ENCODE peak calls at places on chromosome 11, in eight cellular contexts. J, U, K, F, Z, P, S and Q are unnamed samples. For H3K27me3, the result is how much of the 10 kb centered on the place peaks cover.

GRCh38 chr11:61851900-61852295 is 23.8 kb downstream of the FADS2 start:
- DNase-seq in P (no peak), J (no peak), K (no peak), S (no peak), F (no peak), Z (no peak), U (no peak), Q (no peak)

GRCh38 chr11:70643642-70644041 is 245.3 kb downstream of the CTTN start:
- DNase-seq in P (no peak), J (no peak), F (no peak), K (no peak), Z (no peak), S (no peak), U (no peak), Q (no peak)

GRCh38 chr11:15770798-15771414 is 585.4 kb downstream of the SOX6 start:
- DNase-seq in F (peak), J (no peak), K (peak), Z (peak), S (peak), U (peak), P (no peak), Q (no peak)

GRCh38 chr11:373716-374551 is 4.6 kb downstream of the B4GALNT4 start:
- DNase-seq in F (no peak), S (no peak), Z (no peak), J (peak), P (no peak), U (no peak), K (no peak), Q (no peak)

GRCh38 chr11:58059011-58059358 is 28.2 kb downstream of the OR6Q1 start:
- DNase-seq in Z (peak), F (no peak), U (peak), S (no peak), P (no peak), K (no peak), J (no peak), Q (peak)

GRCh38 chr11:118662401-118663271 is 16.8 kb downstream of the TREH start:
- DNase-seq in U (no peak), P (no peak), F (no peak), S (no peak), Z (peak), J (peak), K (no peak), Q (no peak)

GRCh38 chr11:58628446-58628845 is 6.0 kb downstream of the CNTF start:
- DNase-seq in Z (no peak), P (peak), K (peak), U (no peak), J (peak), S (peak), F (no peak), Q (no peak)

GRCh38 chr11:103618532-103618931 is 417.9 kb upstream of the DDI1 start:
- DNase-seq in K (no peak), Z (peak), J (no peak), F (no peak), S (no peak), P (no peak), U (peak), Q (peak)

GRCh38 chr11:100830978-100831732 is 144.1 kb downstream of the ARHGAP42 start:
- DNase-seq in K (no peak), J (no peak), Z (peak), S (no peak), F (no peak), U (no peak), P (peak), Q (no peak)

GRCh38 chr11:102139081-102139498 is 28.8 kb downstream of the YAP1 start:
- DNase-seq in P (peak), K (no peak), F (no peak), U (peak), Z (peak), J (no peak), S (no peak), Q (peak)

GRCh38 chr11:81634483-81634882 is 1099.2 kb downstream of the FAM181B start:
- DNase-seq in K (no peak), Z (no peak), S (no peak), P (no peak), J (no peak), F (no peak), U (no peak), Q (no peak)

GRCh38 chr11:26231252-26231661 is 100.7 kb upstream of the ANO3 start:
- DNase-seq in K (no peak), J (no peak), P (no peak), F (no peak), S (no peak), Z (peak), U (peak), Q (no peak)

GRCh38 chr11:34860518-34860917 is 55.7 kb downstream of the APIP start:
- DNase-seq in U (no peak), F (no peak), S (no peak), P (no peak), Z (no peak), K (no peak), J (no peak), Q (no peak)

GRCh38 chr11:3069425-3069824 is 12.2 kb upstream of the CARS1 start:
- DNase-seq in U (no peak), K (no peak), F (no peak), J (no peak), S (no peak), P (no peak), Z (no peak), Q (no peak)

GRCh38 chr11:7889985-7890384 is 41.1 kb downstream of the OR10A6 start:
- DNase-seq in K (no peak), Z (no peak), S (no peak), P (no peak), J (no peak), U (no peak), F (no peak), Q (no peak)

GRCh38 chr11:65425971-65426838 is 3.6 kb downstream of the NEAT1 start:
- DNase-seq in K (no peak), J (no peak), F (no peak), Z (peak), S (peak), U (no peak), P (no peak), Q (no peak)

GRCh38 chr11:63609971-63610580 is 4.2 kb downstream of the PLAAT3 start:
- DNase-seq in P (no peak), Z (no peak), K (no peak), U (no peak), F (no peak), J (no peak), S (peak), Q (no peak)

GRCh38 chr11:19891050-19891449 is 178.4 kb downstream of the NAV2 start:
- DNase-seq in U (no peak), Z (no peak), K (no peak), P (no peak), J (no peak), F (no peak), S (no peak), Q (peak)

GRCh38 chr11:12675951-12676711 is 1.9 kb downstream of the TEAD1 start:
- DNase-seq in Z (peak), P (no peak), S (no peak), K (no peak), J (no peak), U (no peak), F (no peak), Q (no peak)

GRCh38 chr11:67644042-67644441 is 4.5 kb upstream of the TBX10 start:
- DNase-seq in Z (peak), J (no peak), P (no peak), K (no peak), F (no peak), U (no peak), S (no peak), Q (no peak)

GRCh38 chr11:119830400-119830799 is 101.4 kb upstream of the NECTIN1 start:
- DNase-seq in F (no peak), J (no peak), S (no peak), Z (no peak), K (no peak), U (no peak), P (no peak), Q (no peak)

GRCh38 chr11:70547821-70548670 is 149.7 kb downstream of the CTTN start:
- DNase-seq in Z (no peak), P (no peak), J (peak), S (peak), K (no peak), U (no peak), F (no peak), Q (no peak)

GRCh38 chr11:70099578-70100282 is 21.6 kb downstream of the ANO1 start:
- DNase-seq in K (no peak), Z (no peak), F (no peak), P (no peak), J (peak), U (no peak), S (no peak), Q (no peak)

GRCh38 chr11:59756496-59756840 is 1.3 kb downstream of the STX3 start:
- DNase-seq in Z (peak), F (no peak), S (no peak), J (no peak), U (no peak), K (no peak), P (no peak), Q (no peak)

GRCh38 chr11:131710511-131710910 is 340.1 kb downstream of the NTM start:
- DNase-seq in P (no peak), J (no peak), S (no peak), K (no peak), Z (peak), U (no peak), F (no peak), Q (no peak)

GRCh38 chr11:37657645-37658044 is 1059.6 kb upstream of the RAG2 start:
- DNase-seq in J (no peak), Z (peak), K (no peak), U (no peak), F (no peak), P (no peak), S (no peak), Q (no peak)

GRCh38 chr11:36501236-36501635 is 8.8 kb downstream of the TRAF6 start:
- DNase-seq in K (no peak), S (no peak), Z (no peak), U (no peak), J (no peak), F (no peak), P (no peak), Q (no peak)

GRCh38 chr11:104588975-104589374 is 309.3 kb downstream of the CASP12 start:
- DNase-seq in F (no peak), U (no peak), Z (no peak), S (no peak), P (no peak), J (no peak), K (no peak), Q (no peak)

GRCh38 chr11:83220279-83220678 is 26.8 kb downstream of the ANKRD42 start:
- DNase-seq in F (no peak), P (no peak), S (no peak), J (no peak), Z (no peak), K (no peak), U (no peak), Q (no peak)

GRCh38 chr11:369336-370018 is at the start of gene B4GALNT4:
- DNase-seq in P (no peak), U (no peak), J (no peak), S (no peak), Z (no peak), K (peak), F (no peak), Q (no peak)

GRCh38 chr11:47433991-47434786 is 8.0 kb upstream of the PSMC3 start:
- DNase-seq in U (no peak), F (no peak), P (no peak), J (no peak), Z (no peak), S (peak), K (peak), Q (peak)

GRCh38 chr11:117700551-117700950 is 96.5 kb downstream of the DSCAML1 start:
- DNase-seq in U (no peak), F (no peak), J (no peak), P (no peak), Z (no peak), S (no peak), K (no peak), Q (no peak)

DNA sequence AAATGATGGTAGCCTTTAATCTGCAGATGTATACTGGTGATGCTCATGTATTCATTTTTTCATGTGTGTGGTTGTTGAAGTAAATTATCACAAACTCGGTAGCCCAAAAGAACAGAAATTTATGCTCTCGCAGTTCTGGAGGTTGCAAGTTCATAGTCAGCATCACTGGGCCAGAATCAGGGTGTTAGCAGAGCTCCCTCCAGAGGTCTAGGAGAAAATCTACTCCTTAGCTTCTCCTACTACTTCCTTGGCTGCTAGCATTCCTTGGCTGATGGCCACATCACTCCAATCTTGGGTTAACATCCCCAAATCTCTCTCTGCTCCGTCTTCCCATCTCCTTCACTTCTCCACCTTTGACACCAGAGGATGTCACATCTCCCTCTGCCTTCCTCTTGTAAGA is 45.3 kb upstream of the GALNT18 start:
- DNase-seq in K (no peak), S (no peak), U (no peak), Z (no peak), F (no peak), J (no peak), P (no peak), Q (no peak)
- TF ChIP-seq CTCF in K (no peak), S (no peak), U (peak), Z (no peak), F (no peak), J (no peak), P (no peak), Q (peak)

GRCh38 chr11:1749787-1750351 is 526 bp downstream of the IFITM10 start:
- DNase-seq in S (peak), K (no peak), P (no peak), F (peak), J (no peak), Z (peak), U (no peak), Q (peak)
- H3K4me3 ChIP-seq in S (peak), K (no peak), P (no peak), F (no peak), J (no peak), Z (peak), U (no peak), Q (no peak)

GRCh38 chr11:111370270-111370901 is 8.7 kb downstream of the POU2AF1 start:
- DNase-seq in F (no peak), S (no peak), P (no peak), Z (no peak), J (no peak), K (no peak), U (no peak), Q (no peak)
- H3K27me3 ChIP-seq in F (under half), S (under half), P (under half), Z (under half), J (under half), K (under half), U (under half), Q (under half)

DNA sequence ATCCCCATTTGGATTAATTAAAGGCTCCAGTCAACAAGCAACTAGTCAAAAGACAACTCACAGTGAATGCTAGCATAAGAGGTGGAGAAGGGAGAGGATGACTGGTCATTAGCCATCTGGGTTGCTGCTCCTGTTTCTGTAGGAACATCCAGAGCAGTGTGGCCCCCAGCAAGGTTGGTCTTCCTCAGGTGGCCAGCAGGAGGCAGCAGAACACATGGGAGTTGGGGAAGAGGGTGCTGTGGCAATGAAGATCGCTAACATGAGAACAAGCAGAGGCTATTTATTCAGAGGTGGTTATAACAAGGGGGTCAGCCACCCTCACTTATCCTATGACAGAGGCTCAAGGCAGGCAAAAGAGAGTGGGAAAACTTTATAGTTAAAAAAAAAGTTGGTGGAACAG is 21.3 kb downstream of the IZUMO1R start:
- DNase-seq in Z (peak), S (no peak), F (peak), K (no peak), J (no peak), U (no peak), P (no peak), Q (no peak)
- TF ChIP-seq CTCF in Z (peak), S (no peak), F (peak), K (no peak), J (no peak), U (peak), P (peak), Q (peak)